ENCODE peak calls at places on chromosome 15, in five cellular contexts. K, C, B, P and Y are unnamed samples.

GRCh38 chr15:83199288-83199687 is 8.3 kb downstream of the HDGFL3 start:
- DNase-seq in K (no peak), C (no peak), B (no peak), P (no peak), Y (no peak)

GRCh38 chr15:57662091-57662744 is 44.3 kb upstream of the POLR2M start:
- DNase-seq in K (no peak), C (no peak), B (no peak), P (no peak), Y (no peak)

GRCh38 chr15:101088311-101088710 is 163.5 kb downstream of the CHSY1 start:
- DNase-seq in K (no peak), C (no peak), B (peak; percentile 34), P (no peak), Y (no peak)

GRCh38 chr15:69562564-69562963 is 109.9 kb downstream of the RPLP1 start:
- DNase-seq in K (no peak), C (no peak), B (no peak), P (no peak), Y (no peak)

GRCh38 chr15:42158941-42159340 is 2.5 kb upstream of the PLA2G4F start:
- DNase-seq in K (no peak), C (no peak), B (no peak), P (no peak), Y (no peak)

GRCh38 chr15:37106490-37107001 is 6.2 kb upstream of the MEIS2 start:
- DNase-seq in K (no peak), C (peak; percentile 72), B (peak; percentile 38), P (no peak), Y (peak; percentile 61)

GRCh38 chr15:95051881-95052280 is 820.5 kb downstream of the MCTP2 start:
- DNase-seq in K (peak; percentile 35), C (no peak), B (no peak), P (no peak), Y (no peak)

GRCh38 chr15:31098491-31098917 is 3.0 kb downstream of the TRPM1 start:
- DNase-seq in K (no peak), C (no peak), B (no peak), P (no peak), Y (no peak)

GRCh38 chr15:56496635-56497034 is 31.7 kb upstream of the MNS1 start:
- DNase-seq in K (peak; percentile 50), C (no peak), B (peak; percentile 74), P (peak; percentile 79), Y (peak; percentile 75)

GRCh38 chr15:87634361-87634760 is 622.2 kb downstream of the NTRK3 start:
- DNase-seq in K (no peak), C (no peak), B (no peak), P (no peak), Y (no peak)

GRCh38 chr15:99176757-99177156 is 71.9 kb downstream of the SYNM start:
- DNase-seq in K (peak; percentile 10), C (no peak), B (no peak), P (no peak), Y (no peak)

GRCh38 chr15:89444241-89444797 is 52.1 kb downstream of the RHCG start:
- DNase-seq in K (no peak), C (no peak), B (no peak), P (no peak), Y (no peak)

GRCh38 chr15:25787855-25788521 is 75.1 kb downstream of the ATP10A start:
- DNase-seq in K (peak; percentile 52), C (no peak), B (peak; percentile 6), P (peak; percentile 48), Y (no peak)

GRCh38 chr15:80367094-80367493 is 37.1 kb upstream of the ARNT2 start:
- DNase-seq in K (peak; percentile 4), C (peak; percentile 69), B (peak; percentile 62), P (peak; percentile 24), Y (no peak)

GRCh38 chr15:101723161-101723873 is 956 bp downstream of the TARS3 start:
- DNase-seq in K (peak; percentile 10), C (no peak), B (peak; percentile 63), P (no peak), Y (peak; percentile 62)

GRCh38 chr15:100761253-100761935 is 118.2 kb upstream of the ALDH1A3 start:
- DNase-seq in K (no peak), C (no peak), B (no peak), P (no peak), Y (no peak)

GRCh38 chr15:81516461-81516860 is 142.4 kb upstream of the TMC3 start:
- DNase-seq in K (peak; percentile 17), C (no peak), B (no peak), P (no peak), Y (peak; percentile 16)

GRCh38 chr15:56251315-56252091 is 7.8 kb upstream of the RFX7 start:
- DNase-seq in K (no peak), C (no peak), B (no peak), P (no peak), Y (no peak)

GRCh38 chr15:90982135-90982534 is 12.2 kb downstream of the PRC1 start:
- DNase-seq in K (no peak), C (no peak), B (peak; percentile 66), P (no peak), Y (no peak)

GRCh38 chr15:72809329-72809728 is 25.8 kb upstream of the ADPGK start:
- DNase-seq in K (no peak), C (no peak), B (no peak), P (no peak), Y (no peak)

GRCh38 chr15:73752817-73753214 is 335 bp downstream of the INSYN1 start:
- DNase-seq in K (no peak), C (peak; percentile 63), B (no peak), P (peak; percentile 15), Y (no peak)

GRCh38 chr15:96334017-96334704 is 3.7 kb downstream of the NR2F2 start:
- DNase-seq in K (no peak), C (peak; percentile 63), B (no peak), P (no peak), Y (peak; percentile 26)

GRCh38 chr15:89307791-89308190 is 26.8 kb downstream of the POLG start:
- DNase-seq in K (peak; percentile 68), C (no peak), B (no peak), P (no peak), Y (peak; percentile 32)

GRCh38 chr15:48929611-48930170 is 34.0 kb downstream of the SHC4 start:
- DNase-seq in K (no peak), C (no peak), B (no peak), P (no peak), Y (no peak)

GRCh38 chr15:89016549-89017041 is 71.7 kb upstream of the ABHD2 start:
- DNase-seq in K (no peak), C (no peak), B (no peak), P (no peak), Y (peak; percentile 10)

GRCh38 chr15:60396964-60397771 is 618 bp downstream of the ANXA2 start:
- DNase-seq in K (peak; percentile 74), C (peak; percentile 67), B (peak; percentile 72), P (peak; percentile 69), Y (peak; percentile 79)

GRCh38 chr15:60829416-60829815 is 350.5 kb upstream of the ICE2 start:
- DNase-seq in K (peak; percentile 65), C (no peak), B (no peak), P (no peak), Y (no peak)

GRCh38 chr15:90266061-90266431 is 574 bp downstream of the NGRN start:
- DNase-seq in K (peak; percentile 5), C (peak; percentile 70), B (peak; percentile 57), P (peak; percentile 72), Y (no peak)

GRCh38 chr15:52652984-52653383 is 26.2 kb downstream of the ATOSA start:
- DNase-seq in K (peak; percentile 34), C (no peak), B (no peak), P (no peak), Y (peak; percentile 73)

GRCh38 chr15:60674704-60675405 is 195.9 kb upstream of the ICE2 start:
- DNase-seq in K (no peak), C (no peak), B (no peak), P (no peak), Y (peak; percentile 42)

GRCh38 chr15:44243146-44243545 is 45.4 kb upstream of the GOLM2 start:
- DNase-seq in K (no peak), C (no peak), B (no peak), P (no peak), Y (no peak)

GRCh38 chr15:45710657-45711056 is 75.8 kb downstream of the SQOR start:
- DNase-seq in K (no peak), C (no peak), B (no peak), P (no peak), Y (no peak)

GRCh38 chr15:45719490-45719889 is 84.7 kb downstream of the SQOR start:
- DNase-seq in K (no peak), C (no peak), B (no peak), P (no peak), Y (no peak)

GRCh38 chr15:45720183-45720582 is 85.4 kb downstream of the SQOR start:
- DNase-seq in K (no peak), C (no peak), B (no peak), P (no peak), Y (no peak)

GRCh38 chr15:45714501-45715488 is 80.0 kb downstream of the SQOR start:
- DNase-seq in K (peak; percentile 80), C (peak; percentile 81), B (peak; percentile 72), P (no peak), Y (peak; percentile 53)

GRCh38 chr15:45715528-45715927 is 80.7 kb downstream of the SQOR start:
- DNase-seq in K (no peak), C (no peak), B (peak; percentile 36), P (no peak), Y (peak; percentile 21)
- TF ChIP-seq CTCF in K (peak; percentile 25), C (no peak), B (peak; percentile 54), P (peak; percentile 22), Y (peak; percentile 44)

DNA sequence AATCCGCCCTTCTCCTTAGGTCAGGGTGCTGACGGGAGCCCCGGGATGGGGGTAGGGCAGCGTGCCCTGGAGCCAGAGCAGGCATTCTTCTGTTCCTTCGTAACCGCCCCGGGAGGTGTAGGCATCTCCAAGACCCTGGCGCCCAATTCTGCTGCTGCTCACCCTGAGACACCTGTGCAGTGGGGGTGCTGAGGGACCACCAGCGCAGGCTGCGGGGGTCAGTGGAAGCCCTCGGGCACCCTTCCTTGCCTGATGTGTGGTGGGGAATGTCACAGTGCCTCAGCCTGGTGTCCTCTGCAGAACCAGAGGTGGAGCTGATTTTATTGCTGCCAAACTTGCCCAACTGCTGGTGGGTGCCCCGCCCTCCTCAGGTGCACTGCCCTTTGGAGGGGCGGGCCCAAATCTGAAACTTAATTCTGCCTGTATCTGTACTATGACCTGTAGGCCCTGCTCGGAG is 7.3 kb downstream of the CSK start:
- DNase-seq in K (no peak), C (no peak), B (no peak), P (no peak), Y (no peak)
- H3K4me3 ChIP-seq in K (no peak overlapping the region), C (no peak overlapping the region), B (peak overlapping the region; percentile 35), P (no peak overlapping the region), Y (no peak overlapping the region)

DNA sequence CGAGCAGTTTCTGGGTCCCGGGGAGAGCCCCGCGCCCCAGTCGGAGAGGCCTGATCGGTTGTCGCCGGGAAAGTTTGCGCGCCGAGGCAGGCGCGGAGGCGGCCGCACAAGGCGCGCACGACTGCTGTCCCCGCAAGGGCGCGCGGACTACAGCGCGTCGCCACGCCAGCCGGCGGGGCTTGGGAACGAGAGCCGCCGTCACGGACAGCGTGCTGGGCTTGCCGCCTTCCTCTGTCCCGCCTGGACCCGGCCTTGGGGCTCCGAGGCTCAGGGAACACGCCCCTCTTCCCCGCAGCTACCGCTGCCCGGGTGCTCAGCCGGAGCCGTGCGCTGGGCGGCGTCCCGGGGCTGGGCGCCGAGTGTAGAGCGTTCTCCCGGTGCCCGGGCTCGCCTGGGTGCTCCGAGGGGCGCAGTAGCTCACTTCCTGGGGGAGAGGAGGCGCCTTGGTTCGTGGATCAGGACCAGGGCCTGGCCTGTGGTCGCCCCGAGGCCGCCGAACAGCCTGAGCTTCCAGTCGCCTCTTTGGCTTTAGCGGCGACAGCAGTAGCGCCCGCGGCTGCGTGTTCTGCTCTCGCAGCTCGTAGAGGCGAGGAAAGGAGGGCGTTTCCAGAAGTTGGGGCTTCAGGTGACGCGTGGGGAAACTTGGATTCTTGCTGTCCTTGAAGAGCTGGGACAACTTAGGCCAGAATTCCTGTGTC is 226.6 kb upstream of the C2CD4B start:
- DNase-seq in K (peak; percentile 63), C (peak; percentile 73), B (peak; percentile 37), P (peak; percentile 55), Y (peak; percentile 54)
- TF ChIP-seq CTCF in K (peak; percentile 51), C (peak; percentile 13), B (no peak), P (peak; percentile 46), Y (peak; percentile 34)

GRCh38 chr15:63626955-63627354 is 29.8 kb downstream of the FBXL22 start:
- DNase-seq in K (no peak), C (no peak), B (no peak), P (no peak), Y (no peak)
- H3K4me3 ChIP-seq in K (no peak overlapping the region), C (no peak overlapping the region), B (no peak overlapping the region), P (no peak overlapping the region), Y (no peak overlapping the region)